ENCODE peak calls at places on chromosomes 16 and 17, in eight cellular contexts. K, S, E, G, Y, I, M and D are unnamed samples.

GRCh38 chr17:79042421-79043190 is 18.6 kb downstream of the C1QTNF1 start:
- DNase-seq in G (peak), E (peak), S (peak), I (peak), K (peak), Y (no peak), M (peak), D (no peak)

GRCh38 chr17:2892305-2892971 is 96.2 kb downstream of the RAP1GAP2 start:
- DNase-seq in G (peak), M (no peak), E (peak), S (peak), Y (peak), I (no peak), K (peak), D (no peak)

GRCh38 chr16:30951785-30952184 is 2.9 kb downstream of the ORAI3 start:
- DNase-seq in E (no peak), G (no peak), S (peak), M (no peak), I (peak), K (peak), Y (peak), D (peak)

GRCh38 chr17:59725691-59726090 is 18.2 kb downstream of the VMP1 start:
- DNase-seq in S (no peak), E (no peak), K (no peak), Y (no peak), G (no peak), I (no peak), M (no peak), D (no peak)

GRCh38 chr16:12907670-12908233 is 6.4 kb downstream of the SHISA9 start:
- DNase-seq in K (no peak), S (no peak), G (no peak), I (no peak), Y (peak), E (no peak), M (no peak), D (no peak)

GRCh38 chr17:59190806-59191205 is 19.0 kb upstream of the SMG8 start:
- DNase-seq in G (no peak), M (no peak), Y (no peak), I (no peak), E (no peak), S (no peak), K (no peak), D (no peak)

GRCh38 chr16:67993207-67994036 is 5.9 kb downstream of the DPEP2 start:
- DNase-seq in Y (peak), G (peak), S (peak), I (peak), M (peak), E (peak), K (peak), D (peak)

GRCh38 chr16:26263406-26263805 is 571.6 kb downstream of the HS3ST4 start:
- DNase-seq in E (no peak), I (no peak), S (no peak), G (no peak), Y (no peak), M (no peak), K (no peak), D (no peak)

GRCh38 chr16:81846105-81846504 is 67.0 kb downstream of the PLCG2 start:
- DNase-seq in G (no peak), Y (no peak), I (no peak), E (no peak), K (no peak), S (no peak), M (no peak), D (no peak)

GRCh38 chr16:10339777-10340752 is 45.8 kb upstream of the ATF7IP2 start:
- DNase-seq in E (no peak), K (no peak), M (no peak), Y (no peak), S (no peak), I (no peak), G (no peak), D (no peak)

GRCh38 chr16:982152-983043 is 828 bp downstream of the SOX8 start:
- DNase-seq in Y (no peak), E (no peak), S (no peak), I (no peak), M (no peak), K (no peak), G (no peak), D (no peak)

GRCh38 chr16:81448154-81449131 is 3.8 kb downstream of the CMIP start:
- DNase-seq in G (no peak), S (no peak), K (peak), Y (no peak), E (peak), M (no peak), I (no peak), D (no peak)

GRCh38 chr17:48160177-48160967 is 52.8 kb downstream of the SNX11 start:
- DNase-seq in K (peak), M (no peak), E (no peak), G (no peak), I (no peak), S (no peak), Y (no peak), D (no peak)

GRCh38 chr17:48542956-48543853 is 1.7 kb downstream of the HOXB2 start:
- DNase-seq in E (peak), K (no peak), I (peak), Y (peak), M (peak), S (peak), G (peak), D (no peak)

GRCh38 chr16:86509759-86510464 is 415 bp upstream of the FOXF1 start:
- DNase-seq in M (no peak), G (no peak), I (peak), E (peak), Y (peak), S (peak), K (no peak), D (no peak)

GRCh38 chr17:4194796-4195195 is 51.8 kb downstream of the CYB5D2 start:
- DNase-seq in Y (no peak), I (no peak), G (no peak), S (no peak), E (no peak), M (no peak), K (no peak), D (no peak)

GRCh38 chr16:83899272-83899897 is 470 bp downstream of the MLYCD start:
- DNase-seq in G (peak), S (peak), Y (peak), M (no peak), E (peak), I (peak), K (peak), D (peak)

GRCh38 chr17:19630651-19631050 is 17.9 kb upstream of the ALDH3A2 start:
- DNase-seq in I (no peak), Y (no peak), K (no peak), M (no peak), G (no peak), E (no peak), S (no peak), D (no peak)

GRCh38 chr16:49542391-49542891 is 168.8 kb downstream of the C16orf78 start:
- DNase-seq in S (no peak), I (no peak), G (no peak), M (no peak), Y (no peak), E (no peak), K (no peak), D (no peak)

GRCh38 chr17:77396610-77397009 is 255.8 kb downstream of the SEC14L1 start:
- DNase-seq in K (no peak), E (no peak), G (no peak), S (no peak), M (no peak), Y (no peak), I (no peak), D (no peak)

GRCh38 chr17:2172447-2172938 is 117.6 kb downstream of the HIC1 start:
- DNase-seq in Y (no peak), E (no peak), M (no peak), K (peak), I (peak), S (peak), G (no peak), D (no peak)

GRCh38 chr17:55426851-55427586 is 5.4 kb upstream of the MMD start:
- DNase-seq in Y (no peak), K (no peak), M (no peak), S (peak), E (no peak), G (no peak), I (no peak), D (no peak)

GRCh38 chr17:3002538-3003301 is 60.7 kb downstream of the OR1D5 start:
- DNase-seq in G (no peak), Y (no peak), S (no peak), I (no peak), K (peak), M (no peak), E (peak), D (no peak)

GRCh38 chr17:20122236-20122879 is 113.2 kb downstream of the SPECC1 start:
- DNase-seq in I (no peak), Y (no peak), E (no peak), G (no peak), M (no peak), S (no peak), K (no peak), D (no peak)

GRCh38 chr17:31313982-31314787 is at the start of gene EVI2B:
- DNase-seq in I (no peak), S (peak), K (no peak), E (no peak), G (no peak), Y (peak), M (no peak), D (no peak)

GRCh38 chr17:32445497-32445896 is 1.2 kb downstream of the PSMD11 start:
- DNase-seq in K (no peak), M (no peak), G (no peak), Y (no peak), I (no peak), E (no peak), S (no peak), D (no peak)

GRCh38 chr17:32444301-32445074 is at the start of gene PSMD11:
- DNase-seq in E (peak), K (peak), I (peak), G (peak), Y (peak), S (peak), M (peak), D (peak)

GRCh38 chr17:32445075-32445427 is 741 bp downstream of the PSMD11 start:
- DNase-seq in Y (peak), E (peak), G (peak), K (no peak), I (peak), S (peak), M (no peak), D (no peak)

GRCh38 chr17:32446949-32447348 is 2.6 kb downstream of the PSMD11 start:
- DNase-seq in Y (no peak), E (no peak), K (no peak), S (no peak), I (no peak), G (no peak), M (no peak), D (no peak)

GRCh38 chr17:32445976-32446375 is 1.7 kb downstream of the PSMD11 start:
- DNase-seq in I (no peak), Y (no peak), K (no peak), E (no peak), M (no peak), G (peak), S (peak), D (no peak)
- TF ChIP-seq CTCF in I (no peak), Y (no peak), K (no peak), E (no peak), M (no peak), G (no peak), S (no peak), D (no peak)

GRCh38 chr17:76142044-76143041 is 1.3 kb upstream of the FOXJ1 start:
- DNase-seq in E (peak), M (no peak), Y (no peak), K (no peak), S (no peak), I (no peak), G (no peak), D (no peak)
- H3K4me3 ChIP-seq in E (no peak), M (no peak), Y (no peak), K (no peak), S (no peak), I (no peak), G (no peak), D (no peak)

DNA sequence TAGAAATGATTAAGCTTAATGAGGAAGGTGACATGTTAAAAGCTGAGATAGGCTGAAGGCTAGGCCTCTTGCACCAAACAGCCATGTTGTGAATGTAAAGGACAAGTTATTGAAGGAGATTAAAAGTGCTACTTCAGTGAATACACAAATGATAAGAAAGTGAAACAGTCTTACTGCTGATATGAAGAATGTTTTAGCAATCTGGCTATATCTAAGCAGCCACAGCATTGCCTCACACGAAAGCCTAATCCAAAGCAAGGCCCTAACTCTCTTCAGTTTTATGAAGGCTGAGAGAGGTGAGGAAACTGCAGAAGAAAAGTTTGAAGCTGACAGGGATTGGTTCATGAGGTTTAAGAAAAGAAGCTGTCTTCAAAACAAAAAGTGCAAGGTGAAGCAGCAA is 71.0 kb downstream of the CDRT15 start:
- DNase-seq in I (no peak), K (no peak), S (no peak), E (no peak), G (no peak), Y (no peak), M (no peak), D (no peak)
- TF ChIP-seq POLR2A in I (no peak), K (no peak), S (no peak), E (no peak), G (no peak), Y (no peak), M (no peak), D (no peak)

GRCh38 chr16:88536971-88537751 is 33.0 kb upstream of the ZC3H18 start:
- DNase-seq in K (no peak), E (no peak), Y (no peak), G (peak), M (no peak), S (no peak), I (no peak), D (no peak)
- TF ChIP-seq CTCF in K (no peak), E (no peak), Y (no peak), G (no peak), M (no peak), S (no peak), I (no peak), D (no peak)

GRCh38 chr16:11585460-11586374 is 1.0 kb downstream of the LITAF start:
- DNase-seq in E (peak), S (peak), G (no peak), I (no peak), M (no peak), K (peak), Y (no peak), D (no peak)
- H3K4me3 ChIP-seq in E (peak), S (peak), G (peak), I (peak), M (peak), K (peak), Y (peak), D (peak)

DNA sequence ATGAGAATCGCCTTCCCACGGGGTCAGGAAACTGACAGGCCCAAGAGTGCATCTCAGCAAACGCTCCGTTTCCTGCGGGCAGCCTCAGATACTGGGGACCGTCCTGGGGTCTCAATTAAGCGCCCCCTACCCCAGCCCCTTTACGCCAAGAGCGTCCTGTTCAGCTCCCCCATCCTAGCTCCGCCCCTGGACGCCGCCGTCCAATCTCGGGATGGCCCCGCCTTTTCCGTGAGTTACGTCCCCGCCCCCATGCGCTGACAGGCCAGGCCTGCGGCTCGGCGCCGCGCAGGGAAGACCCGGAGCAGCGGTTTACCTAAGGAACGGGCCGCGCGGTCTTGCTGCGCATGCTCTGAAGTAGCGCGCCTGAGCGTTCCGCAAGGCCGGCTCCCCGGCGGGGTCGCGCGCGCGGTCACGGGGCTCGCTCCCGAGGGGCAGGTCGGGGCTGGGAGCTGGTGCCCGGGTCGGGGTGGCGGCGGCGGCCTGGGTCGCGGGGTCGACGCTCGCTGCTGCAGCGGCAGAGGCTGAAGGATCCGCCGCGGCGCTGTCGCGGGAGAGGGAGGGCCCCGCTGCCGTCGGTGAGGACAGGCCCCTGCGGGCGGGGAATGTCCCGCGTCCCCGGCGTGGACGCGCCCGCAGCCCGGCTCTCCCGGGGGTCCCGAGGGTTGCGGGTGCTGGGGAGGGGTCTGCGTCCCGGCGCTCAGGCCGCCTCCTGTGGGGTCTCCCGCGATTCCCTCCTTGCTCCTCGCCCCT is at the start of gene FLYWCH1:
- DNase-seq in M (peak), G (peak), E (peak), I (peak), S (peak), K (peak), Y (peak), D (peak)
- TF ChIP-seq POLR2A in M (no peak), G (peak), E (peak), I (peak), S (no peak), K (peak), Y (no peak), D (no peak)

GRCh38 chr17:34584805-34585416 is 5.5 kb downstream of the TMEM132E start:
- DNase-seq in G (peak), E (no peak), I (no peak), Y (peak), K (no peak), M (no peak), S (peak), D (no peak)
- TF ChIP-seq CTCF in G (peak), E (no peak), I (peak), Y (no peak), K (no peak), M (no peak), S (no peak), D (no peak)

DNA sequence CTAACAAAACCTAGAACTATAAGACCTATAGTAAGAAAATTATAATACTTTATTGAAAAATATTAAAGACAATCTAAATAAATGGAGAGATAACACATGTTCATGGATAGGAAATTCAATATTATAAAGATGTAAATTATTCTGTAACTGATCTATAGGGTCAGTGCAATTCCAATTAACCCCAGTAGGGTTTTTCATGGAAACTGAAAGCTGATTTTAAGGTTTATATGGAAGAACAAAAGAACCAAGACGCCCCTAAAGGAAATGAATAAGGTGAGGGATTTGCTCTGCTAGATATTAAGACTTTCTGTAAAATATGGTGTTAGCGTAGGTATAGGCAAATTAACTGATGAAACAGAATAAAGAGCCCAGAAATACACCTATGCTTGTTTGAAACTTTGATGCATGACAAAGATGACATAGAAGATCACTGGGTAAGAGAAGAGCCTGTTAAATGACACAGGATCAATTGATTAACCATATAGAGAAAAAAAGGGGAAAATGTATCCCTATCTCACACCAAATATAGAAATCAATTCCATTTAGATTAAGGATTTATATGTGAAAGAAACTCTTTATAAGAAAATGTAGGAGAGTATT is 3.0 kb downstream of the ICAM2 start:
- DNase-seq in K (no peak), E (no peak), M (no peak), Y (peak), I (no peak), S (no peak), G (no peak), D (no peak)
- H3K4me3 ChIP-seq in K (no peak), E (no peak), M (no peak), Y (no peak), I (no peak), S (no peak), G (no peak), D (no peak)